ENCODE peak calls at places on chromosomes 6 and 20, in four cellular contexts. H, L, B and Z are unnamed samples.
A peak's percentile ranks its signal among the peaks of the same experiment; 100 is the strongest.

GRCh38 chr6:53854843-53855567 is 60.2 kb downstream of the LRRC1 start:
- DNase-seq in H (no peak), L (no peak), B (no peak), Z (no peak)

GRCh38 chr6:53731906-53732636 is 62.7 kb upstream of the LRRC1 start:
- DNase-seq in H (no peak), L (no peak), B (no peak), Z (no peak)

GRCh38 chr6:155887431-155887830 is 431.8 kb upstream of the NOX3 start:
- DNase-seq in H (no peak), L (no peak), B (no peak), Z (no peak)

GRCh38 chr6:34705241-34705640 is 8.7 kb upstream of the ILRUN start:
- DNase-seq in H (no peak), L (no peak), B (no peak), Z (no peak)

GRCh38 chr6:84522135-84522535 is 242.3 kb downstream of the TBX18 start:
- DNase-seq in H (no peak), L (no peak), B (no peak), Z (no peak)

GRCh38 chr20:3563548-3564177 is 92.8 kb downstream of the ATRN start:
- DNase-seq in H (no peak), L (no peak), B (no peak), Z (no peak)

GRCh38 chr20:10111144-10111771 is 76.5 kb downstream of the ANKEF1 start:
- DNase-seq in H (no peak), L (no peak), B (no peak), Z (no peak)

GRCh38 chr6:85923013-85923430 is 280.3 kb upstream of the SYNCRIP start:
- DNase-seq in H (no peak), L (no peak), B (no peak), Z (no peak)

GRCh38 chr6:9025223-9025622 is 589.9 kb upstream of the SLC35B3 start:
- DNase-seq in H (no peak), L (no peak), B (no peak), Z (no peak)

GRCh38 chr20:31853481-31853880 is 8.1 kb upstream of the FOXS1 start:
- DNase-seq in H (peak; percentile 6), L (no peak), B (peak; percentile 34), Z (no peak)

GRCh38 chr6:108846628-108847027 is 1.6 kb upstream of the ARMC2 start:
- DNase-seq in H (no peak), L (no peak), B (no peak), Z (no peak)

GRCh38 chr6:63487123-63487813 is 85.0 kb upstream of the LOC128125822 start:
- DNase-seq in H (no peak), L (no peak), B (no peak), Z (no peak)

GRCh38 chr20:22453244-22454080 is 130.9 kb downstream of the FOXA2 start:
- DNase-seq in H (no peak), L (no peak), B (no peak), Z (no peak)

GRCh38 chr20:37347891-37348642 is 2.1 kb downstream of the SRC start:
- DNase-seq in H (no peak), L (no peak), B (peak; percentile 64), Z (no peak)

GRCh38 chr6:13763740-13764381 is 50.5 kb downstream of the MCUR1 start:
- DNase-seq in H (no peak), L (no peak), B (no peak), Z (no peak)

GRCh38 chr6:2950713-2951112 is 20.7 kb downstream of the SERPINB6 start:
- DNase-seq in H (no peak), L (no peak), B (no peak), Z (peak; percentile 56)

GRCh38 chr6:8194499-8194898 is 92.2 kb upstream of the EEF1E1 start:
- DNase-seq in H (no peak), L (no peak), B (no peak), Z (no peak)

GRCh38 chr6:130968486-130968885 is 94.6 kb downstream of the EPB41L2 start:
- DNase-seq in H (no peak), L (no peak), B (no peak), Z (no peak)

GRCh38 chr6:3252369-3252768 is 6.4 kb upstream of the PSMG4 start:
- DNase-seq in H (no peak), L (no peak), B (no peak), Z (no peak)

GRCh38 chr20:46575794-46576495 is 25.5 kb upstream of the OCSTAMP start:
- DNase-seq in H (no peak), L (no peak), B (no peak), Z (no peak)

GRCh38 chr20:25023316-25023715 is 30.8 kb upstream of the APMAP start:
- DNase-seq in H (no peak), L (no peak), B (peak; percentile 27), Z (no peak)

GRCh38 chr6:30884521-30885480 is 482 bp downstream of the DDR1 start:
- DNase-seq in H (peak; percentile 88), L (peak; percentile 17), B (peak; percentile 81), Z (no peak)

GRCh38 chr6:30881987-30882763 is 2.1 kb upstream of the DDR1 start:
- DNase-seq in H (no peak), L (no peak), B (peak; percentile 74), Z (no peak)

GRCh38 chr6:30883743-30884520 is at the start of gene DDR1:
- DNase-seq in H (peak; percentile 71), L (peak; percentile 43), B (peak; percentile 92), Z (no peak)

GRCh38 chr6:30882764-30883475 is 1.4 kb upstream of the DDR1 start:
- DNase-seq in H (no peak), L (no peak), B (peak; percentile 68), Z (peak; percentile 71)

DNA sequence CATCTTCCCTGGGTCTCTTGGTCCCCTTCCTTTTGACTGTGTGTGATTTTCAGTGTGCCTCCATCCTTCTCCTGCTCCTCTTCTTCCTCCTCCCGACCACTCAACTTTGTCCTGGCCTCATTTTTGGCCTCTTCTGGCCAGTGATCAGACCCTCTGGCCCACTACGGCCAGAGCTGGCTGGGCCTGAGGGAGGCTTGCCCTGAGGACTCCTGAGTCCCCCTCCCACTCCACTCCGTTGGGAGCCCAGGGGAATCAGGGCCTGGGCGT is 910 bp upstream of the DDR1 start:
- DNase-seq in H (no peak), L (no peak), B (peak; percentile 64), Z (no peak)
- H3K4me3 ChIP-seq in H (peak overlapping the region; percentile 78), L (no peak overlapping the region), B (peak overlapping the region; percentile 87), Z (peak overlapping the region; percentile 88)

DNA sequence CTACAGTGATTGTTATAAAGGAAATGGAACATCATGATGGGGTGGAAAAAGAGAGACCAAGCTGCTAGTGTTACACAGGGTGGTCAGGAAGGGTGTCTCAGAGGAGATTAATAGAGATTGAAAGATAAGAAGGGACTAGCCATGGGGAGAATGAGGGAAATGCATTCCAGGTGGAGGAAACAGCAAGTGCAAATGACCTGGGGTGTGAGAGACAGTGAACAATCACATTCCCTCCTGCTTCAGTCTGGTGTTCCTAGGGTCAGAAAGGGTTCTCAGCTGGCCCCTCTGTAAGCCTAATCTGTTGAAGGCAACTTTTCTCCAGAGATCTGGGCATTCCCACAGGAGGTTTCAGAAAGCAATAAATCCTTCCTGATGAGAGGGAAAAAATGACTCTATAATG is 3.6 kb upstream of the KCNB1 start:
- DNase-seq in H (no peak), L (no peak), B (no peak), Z (no peak)
- H3K27me3 ChIP-seq in H (no peaks in the 10 kb centered on the region), L (peaks cover 12% of the 10 kb centered on the region), B (peaks cover 25% of the 10 kb centered on the region), Z (no peaks in the 10 kb centered on the region)

GRCh38 chr20:53580376-53581111 is 13.1 kb downstream of the ZNF217 start:
- DNase-seq in H (no peak), L (no peak), B (no peak), Z (peak; percentile 47)

GRCh38 chr20:53581444-53582311 is 12.0 kb downstream of the ZNF217 start:
- DNase-seq in H (no peak), L (no peak), B (no peak), Z (peak; percentile 58)

GRCh38 chr20:53578492-53579222 is 15.0 kb downstream of the ZNF217 start:
- DNase-seq in H (no peak), L (peak; percentile 31), B (no peak), Z (peak; percentile 59)

GRCh38 chr20:53579581-53580375 is 13.9 kb downstream of the ZNF217 start:
- DNase-seq in H (no peak), L (no peak), B (no peak), Z (peak; percentile 71)

GRCh38 chr20:53579266-53579580 is 14.4 kb downstream of the ZNF217 start:
- DNase-seq in H (no peak), L (no peak), B (no peak), Z (no peak)
- H3K36me3 ChIP-seq in H (peaks cover 54% of the 10 kb centered on the region), L (peaks cover 43% of the 10 kb centered on the region), B (peaks cover 45% of the 10 kb centered on the region), Z (peaks cover 60% of the 10 kb centered on the region)

DNA sequence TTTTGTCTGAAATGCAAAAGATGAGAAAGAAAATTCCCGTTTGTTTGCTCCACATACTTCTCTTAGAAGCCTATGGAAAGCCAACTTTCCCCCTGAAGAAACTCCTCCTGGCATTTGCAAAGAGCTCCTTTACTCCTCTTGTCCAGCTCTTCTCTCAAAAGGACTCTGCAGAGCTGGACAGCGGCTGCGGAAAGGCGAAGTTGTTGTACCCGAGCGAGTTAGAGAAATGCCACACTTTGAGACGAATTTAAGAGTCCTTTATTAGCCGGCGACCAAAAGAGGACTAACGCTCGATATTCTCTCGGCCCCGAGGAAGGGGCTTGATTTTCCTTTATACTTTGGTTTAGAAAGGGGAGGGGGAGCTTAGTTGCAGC is 157.8 kb downstream of the TRIM27 start:
- DNase-seq in H (no peak), L (no peak), B (no peak), Z (no peak)
- H3K4me3 ChIP-seq in H (no peak overlapping the region), L (no peak overlapping the region), B (no peak overlapping the region), Z (no peak overlapping the region)

GRCh38 chr6:116018976-116019375 is 41.7 kb downstream of the FRK start:
- DNase-seq in H (no peak), L (no peak), B (no peak), Z (no peak)

GRCh38 chr6:116015560-116015959 is 45.1 kb downstream of the FRK start:
- DNase-seq in H (no peak), L (no peak), B (no peak), Z (no peak)

GRCh38 chr6:116015983-116016382 is 44.7 kb downstream of the FRK start:
- DNase-seq in H (no peak), L (no peak), B (no peak), Z (no peak)

GRCh38 chr6:116017546-116018276 is 43.0 kb downstream of the FRK start:
- DNase-seq in H (no peak), L (no peak), B (no peak), Z (no peak)

GRCh38 chr6:116016846-116017545 is 43.7 kb downstream of the FRK start:
- DNase-seq in H (no peak), L (no peak), B (no peak), Z (no peak)
- H3K27me3 ChIP-seq in H (no peaks in the 10 kb centered on the region), L (no peaks in the 10 kb centered on the region), B (no peaks in the 10 kb centered on the region), Z (no peaks in the 10 kb centered on the region)

GRCh38 chr20:50138120-50138478 is 15.4 kb downstream of the PEDS1 start:
- DNase-seq in H (no peak), L (no peak), B (no peak), Z (no peak)
- H3K36me3 ChIP-seq in H (peaks cover 24% of the 10 kb centered on the region), L (peaks cover 13% of the 10 kb centered on the region), B (peaks cover 46% of the 10 kb centered on the region), Z (peaks cover 30% of the 10 kb centered on the region)